ENCODE peak calls at places on chromosome 5, in four cellular contexts. One of them, this sample, is unnamed.

GRCh38 chr5:132438931-132439330 is 51.6 kb downstream of the IRF1 start:
- DNase-seq in osteocyte: no peak
- DNase-seq in body of pancreas: no peak
- DNase-seq in mesothelial cell of epicardium: no peak
- DNase-seq in this sample: no peak

GRCh38 chr5:141573489-141574121 is 45.2 kb downstream of the DIAPH1 start:
- DNase-seq in mesothelial cell of epicardium: no peak
- DNase-seq in body of pancreas: no peak
- DNase-seq in osteocyte: no peak
- DNase-seq in this sample: no peak

GRCh38 chr5:24161559-24161958 is 483.2 kb downstream of the CDH10 start:
- DNase-seq in body of pancreas: no peak
- DNase-seq in mesothelial cell of epicardium: no peak
- DNase-seq in osteocyte: no peak
- DNase-seq in this sample: no peak

GRCh38 chr5:150489358-150490295 is 18.3 kb upstream of the NDST1 start:
- DNase-seq in osteocyte: no peak
- DNase-seq in body of pancreas: peak; percentile 43
- DNase-seq in mesothelial cell of epicardium: no peak
- DNase-seq in this sample: no peak

GRCh38 chr5:116318091-116318854 is 233.4 kb downstream of the COMMD10 start:
- DNase-seq in body of pancreas: no peak
- DNase-seq in osteocyte: no peak
- DNase-seq in mesothelial cell of epicardium: no peak
- DNase-seq in this sample: no peak

GRCh38 chr5:57825026-57825683 is 342.5 kb upstream of the ACTBL2 start:
- DNase-seq in mesothelial cell of epicardium: no peak
- DNase-seq in osteocyte: no peak
- DNase-seq in body of pancreas: no peak
- DNase-seq in this sample: no peak

GRCh38 chr5:56671571-56671970 is 143.8 kb upstream of the MAP3K1 start:
- DNase-seq in body of pancreas: no peak
- DNase-seq in osteocyte: no peak
- DNase-seq in mesothelial cell of epicardium: no peak
- DNase-seq in this sample: no peak

GRCh38 chr5:139884144-139884543 is 88.5 kb downstream of the PSD2 start:
- DNase-seq in osteocyte: no peak
- DNase-seq in body of pancreas: no peak
- DNase-seq in mesothelial cell of epicardium: no peak
- DNase-seq in this sample: no peak

GRCh38 chr5:132268698-132269551 is 11.4 kb downstream of the PDLIM4 start:
- DNase-seq in mesothelial cell of epicardium: no peak
- DNase-seq in body of pancreas: no peak
- DNase-seq in osteocyte: peak; percentile 90
- DNase-seq in this sample: no peak

GRCh38 chr5:156137482-156137881 is 189.5 kb upstream of the SGCD start:
- DNase-seq in mesothelial cell of epicardium: no peak
- DNase-seq in osteocyte: no peak
- DNase-seq in body of pancreas: no peak
- DNase-seq in this sample: no peak

GRCh38 chr5:141223112-141223783 is at the start of gene PCDHB14:
- DNase-seq in body of pancreas: no peak
- DNase-seq in osteocyte: no peak
- DNase-seq in mesothelial cell of epicardium: no peak
- DNase-seq in this sample: no peak

GRCh38 chr5:58239731-58240130 is 220.2 kb downstream of the PLK2 start:
- DNase-seq in osteocyte: no peak
- DNase-seq in mesothelial cell of epicardium: no peak
- DNase-seq in body of pancreas: no peak
- DNase-seq in this sample: no peak

GRCh38 chr5:159951834-159952233 is 35.6 kb downstream of the ADRA1B start:
- DNase-seq in body of pancreas: no peak
- DNase-seq in osteocyte: no peak
- DNase-seq in mesothelial cell of epicardium: no peak
- DNase-seq in this sample: no peak

GRCh38 chr5:159947708-159948358 is 31.6 kb downstream of the ADRA1B start:
- DNase-seq in osteocyte: no peak
- DNase-seq in mesothelial cell of epicardium: no peak
- DNase-seq in body of pancreas: no peak
- DNase-seq in this sample: no peak

GRCh38 chr5:159953609-159954008 is 37.3 kb downstream of the ADRA1B start:
- DNase-seq in mesothelial cell of epicardium: no peak
- DNase-seq in body of pancreas: no peak
- DNase-seq in osteocyte: no peak
- DNase-seq in this sample: no peak

GRCh38 chr5:159955056-159955624 is 38.9 kb downstream of the ADRA1B start:
- DNase-seq in osteocyte: no peak
- DNase-seq in body of pancreas: no peak
- DNase-seq in mesothelial cell of epicardium: no peak
- DNase-seq in this sample: no peak

DNA sequence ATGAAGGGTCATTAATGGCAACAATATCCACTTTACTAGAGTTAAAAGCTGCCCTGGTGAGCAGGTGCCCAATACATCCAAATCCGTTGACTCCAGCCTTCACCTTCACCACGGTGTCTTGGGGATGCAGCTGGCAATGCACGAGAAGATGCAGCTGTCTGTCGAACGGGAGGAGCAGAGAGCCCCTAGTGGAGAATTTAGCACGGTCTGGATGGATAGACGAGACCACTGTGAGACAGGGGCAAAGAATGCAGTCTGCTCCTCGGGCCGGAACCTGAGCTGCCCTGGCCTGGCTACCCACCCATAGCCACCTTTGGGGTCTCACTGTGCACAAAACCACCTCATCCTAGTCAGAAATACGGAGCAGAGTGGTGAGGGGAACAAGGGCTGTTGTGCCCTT is 35.1 kb downstream of the ADRA1B start:
- DNase-seq in mesothelial cell of epicardium: no peak
- DNase-seq in osteocyte: no peak
- DNase-seq in body of pancreas: no peak
- DNase-seq in this sample: no peak
- TF ChIP-seq CTCF in mesothelial cell of epicardium: no peak
- TF ChIP-seq CTCF in osteocyte: peak; percentile 47
- TF ChIP-seq CTCF in body of pancreas: no peak
- TF ChIP-seq CTCF in this sample: no peak

GRCh38 chr5:172452398-172453205 is 1.7 kb downstream of the SH3PXD2B start:
- DNase-seq in mesothelial cell of epicardium: no peak
- DNase-seq in osteocyte: no peak
- DNase-seq in body of pancreas: no peak
- DNase-seq in this sample: peak; percentile 65
- TF ChIP-seq CTCF in mesothelial cell of epicardium: no peak
- TF ChIP-seq CTCF in osteocyte: no peak
- TF ChIP-seq CTCF in body of pancreas: no peak
- TF ChIP-seq CTCF in this sample: no peak

GRCh38 chr5:94693043-94693822 is 74.8 kb downstream of the SLF1 start:
- DNase-seq in osteocyte: no peak
- DNase-seq in body of pancreas: no peak
- DNase-seq in mesothelial cell of epicardium: no peak
- DNase-seq in this sample: no peak
- TF ChIP-seq CTCF in osteocyte: peak; percentile 68
- TF ChIP-seq CTCF in body of pancreas: peak; percentile 42
- TF ChIP-seq CTCF in mesothelial cell of epicardium: peak; percentile 33
- TF ChIP-seq CTCF in this sample: no peak

DNA sequence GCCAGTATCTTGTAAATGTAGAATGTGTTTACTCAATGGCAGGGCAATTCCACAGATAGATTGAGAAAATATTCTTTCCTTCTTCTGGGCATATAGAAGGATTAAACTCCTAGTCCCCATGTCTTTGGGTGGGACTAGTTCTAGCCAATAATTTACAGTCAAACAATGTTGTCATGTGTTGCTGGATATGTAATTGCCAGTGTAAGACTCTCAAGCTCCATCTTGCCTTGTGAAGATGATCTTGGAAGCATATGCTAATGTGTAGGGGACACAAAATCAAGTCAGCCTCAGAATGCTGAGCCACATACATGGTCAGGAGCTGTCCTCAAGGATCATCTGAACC is 386.9 kb downstream of the CETN3 start:
- DNase-seq in osteocyte: no peak
- DNase-seq in body of pancreas: no peak
- DNase-seq in mesothelial cell of epicardium: no peak
- DNase-seq in this sample: no peak
- TF ChIP-seq CTCF in osteocyte: no peak
- TF ChIP-seq CTCF in body of pancreas: no peak
- TF ChIP-seq CTCF in mesothelial cell of epicardium: no peak
- TF ChIP-seq CTCF in this sample: no peak

This sample was measured in testis.